ENCODE peak calls at places on chromosomes 1 and 21, in six cellular contexts. L is fibroblast of mammary gland; U is activated CD8-positive, alpha-beta memory T cell treated with anti-CD3 and anti-CD28 coated beads, Interleukin-2, amount 50 U/mL, for 48 hours; M is hepatic stellate cell; N is T-helper 2 cell; G is pancreas. O is an unnamed sample.

GRCh38 chr1:185663771-185664296 is 70.4 kb upstream of the HMCN1 start:
- DNase-seq in U (no peak), N (no peak), M (no peak), L (no peak), G (no peak), O (no peak)

GRCh38 chr21:41504030-41504429 is 3.9 kb downstream of the TMPRSS2 start:
- DNase-seq in G (peak), N (no peak), L (no peak), U (no peak), M (no peak), O (no peak)

GRCh38 chr1:222529181-222529580 is 18.7 kb downstream of the HHIPL2 start:
- DNase-seq in L (no peak), G (no peak), U (no peak), M (no peak), N (no peak), O (no peak)

GRCh38 chr1:115650961-115651360 is 9.2 kb downstream of the VANGL1 start:
- DNase-seq in G (no peak), N (no peak), M (no peak), U (no peak), L (no peak), O (no peak)

GRCh38 chr1:40980068-40980452 is 564 bp downstream of the CTPS1 start:
- DNase-seq in M (no peak), G (no peak), N (no peak), U (no peak), L (no peak), O (no peak)

GRCh38 chr1:155002479-155003226 is at the start of gene ZBTB7B:
- DNase-seq in M (peak), G (peak), N (no peak), U (peak), L (no peak), O (peak)

GRCh38 chr1:55474168-55474786 is 259.1 kb upstream of the USP24 start:
- DNase-seq in G (no peak), L (peak), U (no peak), M (peak), N (no peak), O (peak)

GRCh38 chr1:108075055-108075454 is 110.1 kb upstream of the VAV3 start:
- DNase-seq in M (no peak), U (no peak), G (no peak), L (no peak), N (no peak), O (no peak)

GRCh38 chr21:33384851-33385331 is 18.3 kb upstream of the IFNGR2 start:
- DNase-seq in N (no peak), M (no peak), G (no peak), L (no peak), U (no peak), O (no peak)

GRCh38 chr1:207698822-207699483 is 52.9 kb upstream of the CD46 start:
- DNase-seq in G (peak), M (no peak), N (no peak), U (peak), L (peak), O (peak)

GRCh38 chr1:224472806-224473205 is 38.2 kb upstream of the WDR26 start:
- DNase-seq in G (no peak), U (no peak), N (no peak), M (no peak), L (no peak), O (no peak)

GRCh38 chr1:36392836-36393235 is 4.9 kb downstream of the LSM10 start:
- DNase-seq in M (no peak), L (no peak), G (no peak), U (no peak), N (no peak), O (no peak)

GRCh38 chr1:22709891-22710687 is 550 bp upstream of the EPHB2 start:
- DNase-seq in G (peak), L (peak), N (no peak), M (peak), U (peak), O (peak)

GRCh38 chr1:244919320-244920282 is 55.3 kb upstream of the HNRNPU start:
- DNase-seq in N (no peak), G (no peak), M (no peak), L (no peak), U (no peak), O (no peak)

GRCh38 chr1:230067871-230068814 is 1.1 kb downstream of the GALNT2 start:
- DNase-seq in N (no peak), G (peak), U (peak), L (no peak), M (peak), O (no peak)

O was measured in cardiac fibroblast.